ENCODE peak calls at places on chromosomes 11 and 22, in six cellular contexts. N is stomach; O is CD8-positive, alpha-beta T cell; J is psoas muscle; Y is neural progenitor cell; R is AG10803. S is an unnamed sample.

GRCh38 chr11:10561043-10561818 is 7.2 kb downstream of the LYVE1 start:
- DNase-seq in R (no peak), N (no peak), J (no peak), O (no peak), Y (no peak), S (no peak)

GRCh38 chr22:46262449-46263207 is 515 bp downstream of the PKDREJ start:
- DNase-seq in Y (peak), O (no peak), J (peak), N (peak), R (peak), S (no peak)

GRCh38 chr11:119359365-119360229 is 13.1 kb upstream of the MFRP start:
- DNase-seq in R (no peak), Y (no peak), O (no peak), N (no peak), J (peak), S (no peak)

GRCh38 chr11:72418834-72419560 is 15.3 kb downstream of the CLPB start:
- DNase-seq in N (no peak), Y (no peak), R (no peak), O (no peak), J (no peak), S (no peak)

GRCh38 chr11:108069947-108070346 is 51.4 kb upstream of the ACAT1 start:
- DNase-seq in R (peak), N (no peak), Y (no peak), J (no peak), O (no peak), S (no peak)

GRCh38 chr11:9263840-9264380 is 1.2 kb downstream of the DENND5A start:
- DNase-seq in O (no peak), J (no peak), N (no peak), Y (no peak), R (peak), S (no peak)

GRCh38 chr11:6693342-6694228 is 10.4 kb upstream of the MRPL17 start:
- DNase-seq in N (no peak), J (no peak), R (peak), Y (no peak), O (no peak), S (peak)

GRCh38 chr11:71198141-71198822 is 54.1 kb downstream of the SHANK2 start:
- DNase-seq in Y (no peak), J (peak), N (no peak), R (no peak), O (no peak), S (no peak)

GRCh38 chr11:64537876-64538275 is 53.1 kb upstream of the SLC22A12 start:
- DNase-seq in Y (no peak), N (no peak), O (no peak), J (no peak), R (no peak), S (no peak)

GRCh38 chr22:48663297-48663696 is 1164.4 kb downstream of the BRD1 start:
- DNase-seq in Y (peak), R (no peak), O (no peak), J (peak), N (no peak), S (no peak)

GRCh38 chr11:33072465-33072864 is 33.1 kb downstream of the TCP11L1 start:
- DNase-seq in R (no peak), O (no peak), N (no peak), J (no peak), Y (no peak), S (no peak)

GRCh38 chr22:28917747-28918543 is 34.6 kb downstream of the ZNRF3 start:
- DNase-seq in O (no peak), N (peak), Y (peak), J (no peak), R (peak), S (no peak)

DNA sequence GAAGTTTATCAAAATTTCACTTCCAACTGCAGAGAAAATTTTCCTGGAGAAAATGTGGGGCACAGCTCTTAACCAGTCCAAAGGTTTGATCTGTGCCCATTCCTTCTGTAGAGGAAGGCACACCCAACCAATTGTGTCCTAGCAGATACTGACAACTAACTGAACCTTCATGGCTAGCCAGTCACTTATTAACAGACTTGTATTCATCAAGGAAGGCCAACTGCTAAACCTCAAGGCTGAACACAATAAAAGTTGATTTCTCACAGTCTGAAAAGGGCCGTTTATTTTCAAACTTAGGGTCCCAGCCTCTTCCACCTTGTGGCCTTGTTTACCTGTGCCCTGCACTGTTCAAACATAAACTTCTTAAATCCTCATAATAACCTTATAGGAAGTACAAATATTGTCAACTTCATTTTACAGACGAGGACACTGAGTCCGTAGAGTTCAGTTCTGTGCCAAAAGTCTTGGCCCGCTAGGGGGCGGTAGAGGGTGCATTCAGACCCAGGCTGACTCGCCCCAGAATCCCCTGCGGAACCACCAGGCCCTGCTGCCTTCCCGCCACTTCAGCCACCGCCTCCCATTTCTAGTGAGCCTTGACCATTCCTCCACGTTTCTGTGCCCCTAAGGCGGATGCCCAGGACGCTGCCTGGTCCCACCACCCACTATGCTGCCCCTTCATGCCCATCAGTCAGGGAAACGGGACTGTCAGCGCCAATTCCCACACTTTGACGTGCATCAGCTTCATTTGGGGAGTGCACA is 19.3 kb downstream of the SYT13 start:
- DNase-seq in R (no peak), J (no peak), Y (peak), O (no peak), N (no peak), S (no peak)
- TF ChIP-seq CTCF in R (peak), J (no peak), Y (peak), O (no peak), N (no peak), S (no peak)

DNA sequence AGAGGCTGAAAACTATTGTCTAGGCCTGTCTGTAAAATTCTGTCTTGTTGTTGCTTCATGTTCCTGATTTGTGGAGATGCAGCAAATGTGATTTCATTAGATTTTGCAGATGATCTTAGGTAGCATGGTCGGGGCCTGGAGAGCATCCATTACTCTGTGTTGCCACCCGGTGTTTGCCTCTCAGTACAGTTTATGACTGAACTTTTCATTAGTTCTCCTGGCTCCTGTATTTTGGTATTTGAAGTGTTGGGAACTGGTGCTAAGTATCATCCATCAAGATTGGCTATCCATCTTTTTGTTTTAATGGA is 7.7 kb downstream of the YWHAH start:
- DNase-seq in R (peak), J (no peak), O (no peak), N (no peak), Y (no peak), S (no peak)
- TF ChIP-seq CTCF in R (peak), J (no peak), O (no peak), N (no peak), Y (no peak), S (no peak)

GRCh38 chr11:127420139-127420538 is 419.6 kb upstream of the KIRREL3 start:
- DNase-seq in O (no peak), J (no peak), R (no peak), Y (no peak), N (no peak), S (no peak)
- TF ChIP-seq CTCF in O (no peak), J (no peak), R (no peak), Y (no peak), N (no peak), S (no peak)

DNA sequence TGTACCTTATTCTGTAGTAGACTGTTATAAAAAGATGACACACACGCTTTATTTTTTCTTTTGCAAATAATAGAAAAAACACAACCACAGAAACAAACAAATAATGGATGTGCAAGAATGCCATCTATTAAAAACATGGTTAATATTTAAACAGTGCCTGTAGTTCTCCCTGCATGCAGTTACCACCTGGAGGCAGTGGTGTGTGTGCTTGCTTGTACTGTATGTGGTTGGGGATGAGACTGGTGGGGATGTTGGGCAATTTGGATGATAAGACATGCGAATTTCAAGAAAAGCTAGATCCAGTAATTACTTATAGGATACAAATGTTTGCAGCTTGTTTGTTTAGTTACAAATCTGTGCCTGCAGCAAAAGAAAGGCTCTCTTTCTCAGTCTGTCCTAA is 3.6 kb downstream of the C11orf87 start:
- DNase-seq in R (peak), J (no peak), Y (no peak), O (no peak), N (no peak), S (no peak)
- TF ChIP-seq CTCF in R (peak), J (no peak), Y (no peak), O (no peak), N (no peak), S (no peak)

GRCh38 chr22:50104149-50104548 is 14.3 kb downstream of the MOV10L1 start:
- DNase-seq in R (no peak), Y (no peak), J (no peak), O (no peak), N (no peak), S (no peak)

GRCh38 chr22:50107529-50107928 is 17.7 kb downstream of the MOV10L1 start:
- DNase-seq in Y (no peak), N (no peak), J (no peak), O (no peak), R (no peak), S (no peak)

GRCh38 chr22:50105529-50106100 is 15.8 kb downstream of the MOV10L1 start:
- DNase-seq in Y (no peak), J (no peak), O (no peak), N (no peak), R (peak), S (no peak)

GRCh38 chr22:50101870-50102565 is 12.2 kb downstream of the MOV10L1 start:
- DNase-seq in R (no peak), O (no peak), N (no peak), J (no peak), Y (no peak), S (no peak)

DNA sequence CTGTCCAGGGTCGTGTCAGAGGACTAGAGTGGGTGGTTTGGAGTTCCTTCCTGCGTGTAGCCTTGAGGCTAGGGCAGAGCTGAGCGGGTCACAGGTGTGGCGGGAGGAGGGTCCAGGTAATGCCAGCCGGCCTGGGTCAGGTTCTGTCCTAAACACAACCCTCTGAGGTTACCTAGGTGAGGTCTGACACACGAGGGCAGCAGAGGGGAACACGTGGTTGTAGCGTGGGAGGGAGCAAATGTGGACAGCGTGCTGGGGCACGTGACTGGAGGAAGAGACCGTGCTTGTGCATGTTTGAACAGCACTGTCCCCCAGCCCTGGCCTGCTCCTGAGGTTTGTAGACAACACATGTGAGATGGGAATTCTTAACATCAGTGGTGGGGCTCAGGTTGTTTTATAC is 13.1 kb downstream of the MOV10L1 start:
- DNase-seq in O (no peak), N (no peak), R (no peak), J (no peak), Y (no peak), S (no peak)
- TF ChIP-seq CTCF in O (no peak), N (no peak), R (no peak), J (no peak), Y (no peak), S (no peak)

S was measured in AG09319.